ENCODE peak calls at places on chromosomes 1 and 21, in eight cellular contexts. C, I, S, T, M, W, J and Q are unnamed samples.

GRCh38 chr1:197736689-197737088 is 38.6 kb downstream of the DENND1B start:
- DNase-seq in W (no peak), J (peak; percentile 60), C (no peak), T (no peak), I (no peak), M (no peak), S (no peak), Q (no peak)

GRCh38 chr1:6944434-6944833 is 159.2 kb downstream of the CAMTA1 start:
- DNase-seq in S (no peak), I (no peak), T (no peak), W (no peak), C (no peak), J (no peak), M (no peak), Q (no peak)

GRCh38 chr1:162357681-162358266 is 18.9 kb downstream of the SPATA46 start:
- DNase-seq in S (no peak), T (no peak), J (peak; percentile 31), M (no peak), I (peak; percentile 18), W (no peak), C (no peak), Q (no peak)

GRCh38 chr1:227066999-227067398 is 126.9 kb downstream of the COQ8A start:
- DNase-seq in W (peak; percentile 66), J (no peak), M (no peak), S (no peak), T (no peak), C (no peak), I (no peak), Q (no peak)

GRCh38 chr1:90208949-90209348 is 214.0 kb downstream of the ZNF326 start:
- DNase-seq in I (no peak), S (no peak), M (no peak), C (no peak), J (no peak), T (no peak), W (no peak), Q (no peak)

GRCh38 chr1:19096036-19096833 is 113.8 kb downstream of the UBR4 start:
- DNase-seq in I (peak; percentile 6), W (peak; percentile 59), M (no peak), J (peak; percentile 7), T (peak; percentile 47), S (no peak), C (no peak), Q (no peak)

GRCh38 chr1:242426271-242426905 is 98.1 kb downstream of the PLD5 start:
- DNase-seq in I (no peak), M (no peak), W (no peak), T (no peak), J (no peak), S (no peak), C (no peak), Q (no peak)

GRCh38 chr21:46063227-46063626 is 34.7 kb upstream of the COL6A2 start:
- DNase-seq in J (no peak), M (no peak), T (no peak), C (no peak), W (no peak), I (no peak), S (no peak), Q (no peak)

GRCh38 chr1:55700359-55701130 is 485.4 kb upstream of the USP24 start:
- DNase-seq in W (no peak), I (no peak), J (peak; percentile 77), M (no peak), C (no peak), S (no peak), T (no peak), Q (no peak)

GRCh38 chr1:220808501-220809186 is 21.9 kb downstream of the MTARC1 start:
- DNase-seq in T (no peak), W (no peak), J (no peak), I (no peak), S (no peak), C (no peak), M (no peak), Q (no peak)

GRCh38 chr21:44919111-44919912 is 1.4 kb downstream of the ITGB2 start:
- DNase-seq in T (no peak), J (no peak), W (no peak), C (peak; percentile 65), S (peak; percentile 87), I (no peak), M (no peak), Q (no peak)

GRCh38 chr1:224498574-224499170 is 64.1 kb upstream of the WDR26 start:
- DNase-seq in S (no peak), W (no peak), I (no peak), M (no peak), C (no peak), T (no peak), J (peak; percentile 76), Q (no peak)

GRCh38 chr1:3831689-3832088 is 25.3 kb downstream of the CEP104 start:
- DNase-seq in M (no peak), C (no peak), J (no peak), T (no peak), S (no peak), I (no peak), W (no peak), Q (no peak)

GRCh38 chr1:29650476-29650875 is 414.2 kb downstream of the PTPRU start:
- DNase-seq in T (no peak), J (no peak), S (no peak), W (no peak), M (no peak), I (no peak), C (no peak), Q (no peak)

GRCh38 chr1:221459558-221459957 is 282.3 kb downstream of the DUSP10 start:
- DNase-seq in C (no peak), I (no peak), T (no peak), W (no peak), M (no peak), J (no peak), S (no peak), Q (no peak)

GRCh38 chr1:65235867-65236805 is 73.2 kb upstream of the DNAJC6 start:
- DNase-seq in I (peak; percentile 41), J (peak; percentile 37), T (no peak), C (no peak), W (no peak), M (no peak), S (no peak), Q (no peak)

GRCh38 chr1:180253585-180254495 is 23.8 kb downstream of the LHX4 start:
- DNase-seq in S (peak; percentile 72), J (no peak), C (no peak), T (no peak), M (no peak), I (no peak), W (no peak), Q (no peak)

GRCh38 chr1:32743380-32744062 is 41.0 kb upstream of the SYNC start:
- DNase-seq in S (no peak), I (no peak), J (no peak), C (no peak), T (no peak), W (peak; percentile 32), M (no peak), Q (no peak)

GRCh38 chr1:32741417-32742131 is 39.0 kb upstream of the SYNC start:
- DNase-seq in C (no peak), M (no peak), I (no peak), S (peak; percentile 90), J (no peak), T (no peak), W (peak; percentile 29), Q (no peak)

GRCh38 chr1:32742132-32742947 is 39.8 kb upstream of the SYNC start:
- DNase-seq in I (no peak), M (no peak), C (no peak), J (no peak), S (no peak), T (no peak), W (peak; percentile 49), Q (no peak)

GRCh38 chr1:32742956-32743355 is 40.4 kb upstream of the SYNC start:
- DNase-seq in J (no peak), C (no peak), W (peak; percentile 30), I (no peak), T (no peak), S (no peak), M (no peak), Q (no peak)

GRCh38 chr1:32741067-32741416 is 38.5 kb upstream of the SYNC start:
- DNase-seq in J (no peak), S (no peak), T (no peak), C (no peak), M (no peak), I (no peak), W (no peak), Q (no peak)
- H3K4me1 ChIP-seq in J (peaks cover 12% of the 10 kb centered on the region), S (peaks cover 32% of the 10 kb centered on the region), T (peaks cover 14% of the 10 kb centered on the region), C (peaks cover 28% of the 10 kb centered on the region), M (peaks cover 6% of the 10 kb centered on the region), I (peaks cover 56% of the 10 kb centered on the region), W (peaks cover 45% of the 10 kb centered on the region), Q (peaks cover 8% of the 10 kb centered on the region)

GRCh38 chr1:158196461-158196860 is 15.8 kb downstream of the CD1D start:
- DNase-seq in S (no peak), I (no peak), J (no peak), C (no peak), W (no peak), M (no peak), T (no peak), Q (no peak)
- TF ChIP-seq POLR2A in S (no peak), I (no peak), J (no peak), C (no peak), W (no peak), M (no peak), T (no peak), Q (no peak)

DNA sequence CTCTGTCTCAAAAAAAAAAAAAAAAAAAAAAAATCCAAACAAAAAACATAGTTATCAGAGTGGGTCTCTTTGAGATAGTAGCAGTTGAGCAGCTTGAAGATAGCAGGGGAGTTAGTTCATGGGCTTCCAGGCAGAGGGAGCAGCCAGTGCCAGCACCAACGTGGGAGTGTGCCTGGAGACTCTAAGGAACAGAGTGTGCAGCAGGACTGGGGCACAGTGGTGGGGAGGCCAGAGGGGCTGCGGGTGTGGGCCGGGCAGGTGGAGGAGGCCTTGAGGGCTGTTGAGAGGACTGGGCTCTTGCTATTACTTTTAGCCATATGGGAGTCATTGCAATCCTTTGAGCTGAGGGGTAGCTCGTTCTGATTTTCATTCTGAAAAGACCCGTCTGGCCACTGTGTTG is 63.8 kb downstream of the RYR2 start:
- DNase-seq in S (peak; percentile 25), M (no peak), C (no peak), T (no peak), I (no peak), W (no peak), J (no peak), Q (no peak)
- H3K4me1 ChIP-seq in S (no peaks in the 10 kb centered on the region), M (no peaks in the 10 kb centered on the region), C (no peaks in the 10 kb centered on the region), T (peaks cover 23% of the 10 kb centered on the region), I (no peaks in the 10 kb centered on the region), W (peaks cover 25% of the 10 kb centered on the region), J (no peaks in the 10 kb centered on the region), Q (no peaks in the 10 kb centered on the region)

DNA sequence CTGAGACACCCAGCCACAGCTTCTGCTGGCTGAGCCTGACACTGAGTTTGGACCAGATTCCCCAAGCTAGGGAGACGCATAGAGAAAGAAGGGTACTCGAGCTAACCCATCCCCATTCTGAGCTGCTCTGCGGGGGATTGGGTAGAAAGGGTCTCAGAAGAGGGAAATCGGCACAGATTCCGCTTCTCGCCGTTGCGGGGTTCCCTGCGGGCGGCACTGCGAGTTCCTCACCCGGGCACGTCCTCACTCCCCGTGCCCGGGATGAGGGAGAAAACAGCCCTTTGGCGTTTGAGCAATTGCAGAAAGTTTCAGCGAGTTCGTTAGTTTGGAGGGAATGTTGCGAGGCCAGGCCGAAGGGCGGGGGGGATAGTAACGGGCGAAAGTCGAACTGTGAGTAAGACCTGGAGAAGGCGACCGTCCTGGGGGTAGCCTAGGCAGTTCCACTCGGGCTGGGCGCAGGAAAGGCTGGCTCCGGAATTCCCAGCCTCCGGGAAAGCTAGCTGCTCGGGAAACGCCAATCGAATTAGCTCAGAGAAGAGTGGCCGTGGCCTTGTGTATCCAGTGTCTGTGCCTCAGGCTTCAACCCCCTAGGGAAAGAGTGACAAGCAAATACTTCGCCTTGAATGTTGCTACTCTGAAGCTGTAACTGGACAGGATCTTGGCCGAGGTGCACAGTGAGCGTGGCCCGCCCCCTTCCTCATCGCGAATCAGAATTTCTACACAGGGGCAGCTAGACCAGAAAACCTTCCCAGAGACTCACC is 717 bp downstream of the PTGFR start:
- DNase-seq in S (peak; percentile 59), M (peak; percentile 47), J (peak; percentile 61), W (peak; percentile 21), I (no peak), C (no peak), T (no peak), Q (no peak)
- TF ChIP-seq POLR2A in S (no peak), M (peak; percentile 19), J (no peak), W (no peak), I (no peak), C (no peak), T (no peak), Q (no peak)